ENCODE peak calls at places on chromosomes 16 and 17, in nine cellular contexts. F is ureter, B is adrenal gland, M is AG08395, E is fibroblast of mammary gland, K is hypothalamus, N is posterior cingulate gyrus, Z is GM04504, H is IMR-90. P is an unnamed sample.
A peak's percentile ranks its signal among the peaks of the same experiment; 100 is the strongest.

GRCh38 chr17:67365762-67366192 is 600 bp downstream of the PSMD12 start:
- DNase-seq in H (peak; percentile 78), F (no peak), N (no peak), B (peak; percentile 50), K (no peak), M (peak; percentile 17), Z (no peak), E (peak; percentile 93), P (no peak)

GRCh38 chr16:50719401-50720337 is 22.2 kb upstream of the CYLD start:
- DNase-seq in H (no peak), Z (no peak), K (no peak), N (no peak), M (no peak), B (no peak), F (no peak), E (no peak), P (no peak)

GRCh38 chr16:2530629-2531318 is 434 bp downstream of the CEMP1 start:
- DNase-seq in F (peak; percentile 45), B (peak; percentile 44), H (no peak), Z (no peak), N (no peak), M (no peak), E (no peak), K (no peak), P (no peak)

GRCh38 chr17:40772101-40772500 is at the start of gene KRT26:
- DNase-seq in N (no peak), Z (no peak), E (no peak), M (no peak), F (no peak), H (no peak), K (no peak), B (no peak), P (no peak)

GRCh38 chr16:85685251-85685650 is 3.5 kb downstream of the GINS2 start:
- DNase-seq in E (no peak), F (no peak), K (no peak), Z (no peak), M (no peak), N (no peak), B (no peak), H (no peak), P (no peak)

GRCh38 chr16:12406840-12407690 is 396.6 kb downstream of the CPPED1 start:
- DNase-seq in K (no peak), Z (peak; percentile 22), H (peak; percentile 46), N (no peak), M (no peak), E (peak; percentile 24), F (no peak), B (no peak), P (no peak)

GRCh38 chr17:35521150-35521549 is 16.3 kb downstream of the SLFN12L start:
- DNase-seq in K (no peak), H (no peak), Z (no peak), F (no peak), B (no peak), E (no peak), M (no peak), N (no peak), P (no peak)

GRCh38 chr16:71974068-71974818 is 26.0 kb downstream of the PKD1L3 start:
- DNase-seq in H (no peak), F (no peak), E (no peak), M (no peak), N (no peak), K (no peak), Z (no peak), B (no peak), P (no peak)

GRCh38 chr17:622356-622755 is 92.3 kb downstream of the VPS53 start:
- DNase-seq in F (no peak), M (no peak), E (peak; percentile 43), Z (no peak), B (no peak), H (peak; percentile 87), K (no peak), N (no peak), P (no peak)

GRCh38 chr17:10226930-10227695 is 28.7 kb upstream of the GAS7 start:
- DNase-seq in M (peak; percentile 57), N (no peak), B (peak; percentile 48), E (peak; percentile 33), K (peak; percentile 10), H (peak; percentile 22), F (no peak), Z (no peak), P (no peak)

GRCh38 chr17:18071751-18072150 is 16.0 kb upstream of the DRG2 start:
- DNase-seq in M (no peak), N (no peak), B (no peak), F (no peak), E (no peak), H (no peak), Z (no peak), K (no peak), P (no peak)

GRCh38 chr17:75472119-75472518 is 15.7 kb downstream of the TMEM94 start:
- DNase-seq in K (no peak), F (no peak), N (no peak), M (no peak), H (no peak), E (no peak), B (no peak), Z (no peak), P (no peak)

GRCh38 chr17:37829446-37830142 is 84.7 kb upstream of the HNF1B start:
- DNase-seq in E (no peak), N (no peak), M (no peak), F (no peak), H (no peak), B (no peak), Z (no peak), K (no peak), P (no peak)

GRCh38 chr16:11034005-11034404 is 89.6 kb downstream of the CLEC16A start:
- DNase-seq in F (peak; percentile 57), E (peak; percentile 99), M (peak; percentile 67), B (no peak), N (no peak), Z (peak; percentile 86), K (no peak), H (peak; percentile 92), P (no peak)

GRCh38 chr16:88896238-88897065 is 30.0 kb upstream of the PABPN1L start:
- DNase-seq in E (no peak), H (no peak), Z (no peak), F (no peak), K (no peak), N (no peak), M (no peak), B (no peak), P (no peak)

GRCh38 chr17:8913879-8914278 is 46.4 kb upstream of the PIK3R6 start:
- DNase-seq in B (no peak), H (no peak), N (no peak), K (no peak), Z (no peak), E (no peak), M (no peak), F (no peak), P (no peak)

GRCh38 chr16:11112723-11113348 is 143.2 kb downstream of the SOCS1 start:
- DNase-seq in K (no peak), B (no peak), E (no peak), H (no peak), M (no peak), N (no peak), F (no peak), Z (no peak), P (no peak)

GRCh38 chr16:89319883-89320716 is 102.6 kb downstream of the ZNF778 start:
- DNase-seq in B (peak; percentile 85), H (peak; percentile 85), Z (peak; percentile 69), E (peak; percentile 84), M (peak; percentile 77), N (no peak), F (peak; percentile 77), K (no peak), P (no peak)

GRCh38 chr17:48250949-48251348 is 143.4 kb downstream of the SNX11 start:
- DNase-seq in N (no peak), B (no peak), K (no peak), Z (no peak), E (no peak), F (no peak), H (no peak), M (no peak), P (no peak)

GRCh38 chr17:77228224-77229215 is 87.8 kb downstream of the SEC14L1 start:
- DNase-seq in Z (no peak), B (no peak), F (no peak), K (no peak), H (no peak), N (no peak), M (no peak), E (no peak), P (no peak)

GRCh38 chr17:4433515-4434031 is at the start of gene SPNS3:
- DNase-seq in H (no peak), Z (no peak), E (no peak), B (no peak), K (no peak), M (no peak), N (no peak), F (no peak), P (no peak)

P was measured in occipital lobe.